ENCODE peak calls at places on chromosomes 13 and 19, in five cellular contexts. One of them, this sample, is unnamed.
A peak's percentile ranks its signal among the peaks of the same experiment; 100 is the strongest.

GRCh38 chr13:60765700-60766411 is 368.8 kb downstream of the TDRD3 start:
- DNase-seq in PC-9: no peak
- DNase-seq in AML-193: no peak
- DNase-seq in Kasumi-1: no peak
- DNase-seq in dorsolateral prefrontal cortex: no peak
- DNase-seq in this sample: peak; percentile 22

GRCh38 chr19:2926341-2927031 is 18.3 kb downstream of the ZNF77 start:
- DNase-seq in dorsolateral prefrontal cortex: no peak
- DNase-seq in AML-193: no peak
- DNase-seq in Kasumi-1: no peak
- DNase-seq in PC-9: no peak
- DNase-seq in this sample: peak; percentile 14

GRCh38 chr13:114107686-114108081 is 24.7 kb downstream of the RASA3 start:
- DNase-seq in Kasumi-1: no peak
- DNase-seq in AML-193: no peak
- DNase-seq in dorsolateral prefrontal cortex: no peak
- DNase-seq in PC-9: no peak
- DNase-seq in this sample: no peak

GRCh38 chr19:17332677-17333581 is 1.7 kb downstream of the ANO8 start:
- DNase-seq in Kasumi-1: no peak
- DNase-seq in dorsolateral prefrontal cortex: peak; percentile 66
- DNase-seq in AML-193: no peak
- DNase-seq in PC-9: peak; percentile 88
- DNase-seq in this sample: no peak

GRCh38 chr19:10290439-10290875 is 705 bp downstream of the ICAM5 start:
- DNase-seq in Kasumi-1: peak; percentile 46
- DNase-seq in AML-193: no peak
- DNase-seq in PC-9: no peak
- DNase-seq in dorsolateral prefrontal cortex: no peak
- DNase-seq in this sample: no peak

GRCh38 chr13:46637213-46637612 is 84.2 kb downstream of the LRCH1 start:
- DNase-seq in Kasumi-1: no peak
- DNase-seq in dorsolateral prefrontal cortex: no peak
- DNase-seq in AML-193: no peak
- DNase-seq in PC-9: no peak
- DNase-seq in this sample: no peak

GRCh38 chr19:14198384-14199376 is 7.3 kb downstream of the ADGRL1 start:
- DNase-seq in AML-193: peak; percentile 37
- DNase-seq in Kasumi-1: peak; percentile 29
- DNase-seq in dorsolateral prefrontal cortex: no peak
- DNase-seq in PC-9: no peak
- DNase-seq in this sample: no peak

GRCh38 chr13:45119469-45119989 is 781 bp upstream of the GTF2F2 start:
- DNase-seq in AML-193: peak; percentile 58
- DNase-seq in Kasumi-1: peak; percentile 78
- DNase-seq in PC-9: no peak
- DNase-seq in dorsolateral prefrontal cortex: peak; percentile 23
- DNase-seq in this sample: no peak

GRCh38 chr13:44758595-44759221 is 182.6 kb upstream of the TSC22D1 start:
- DNase-seq in PC-9: peak; percentile 91
- DNase-seq in Kasumi-1: no peak
- DNase-seq in dorsolateral prefrontal cortex: peak; percentile 12
- DNase-seq in AML-193: no peak
- DNase-seq in this sample: peak; percentile 84

GRCh38 chr19:18649371-18650047 is 12.7 kb downstream of the KLHL26 start:
- DNase-seq in PC-9: no peak
- DNase-seq in dorsolateral prefrontal cortex: peak; percentile 58
- DNase-seq in AML-193: no peak
- DNase-seq in Kasumi-1: peak; percentile 63
- DNase-seq in this sample: no peak

GRCh38 chr13:59931621-59932020 is 232.1 kb downstream of the DIAPH3 start:
- DNase-seq in Kasumi-1: no peak
- DNase-seq in AML-193: no peak
- DNase-seq in dorsolateral prefrontal cortex: no peak
- DNase-seq in PC-9: no peak
- DNase-seq in this sample: no peak

GRCh38 chr19:13056052-13056660 is 46.5 kb downstream of the LYL1 start:
- DNase-seq in PC-9: no peak
- DNase-seq in Kasumi-1: no peak
- DNase-seq in dorsolateral prefrontal cortex: no peak
- DNase-seq in AML-193: no peak
- DNase-seq in this sample: no peak

GRCh38 chr13:31207630-31208549 is 8.1 kb downstream of the B3GLCT start:
- DNase-seq in Kasumi-1: peak; percentile 17
- DNase-seq in dorsolateral prefrontal cortex: peak; percentile 57
- DNase-seq in PC-9: no peak
- DNase-seq in AML-193: no peak
- DNase-seq in this sample: no peak

GRCh38 chr13:24670927-24671326 is 9.3 kb upstream of the ATP12A start:
- DNase-seq in AML-193: peak; percentile 9
- DNase-seq in PC-9: no peak
- DNase-seq in Kasumi-1: peak; percentile 41
- DNase-seq in dorsolateral prefrontal cortex: no peak
- DNase-seq in this sample: peak; percentile 62

GRCh38 chr19:610801-611505 is 21.3 kb downstream of the HCN2 start:
- DNase-seq in Kasumi-1: peak; percentile 85
- DNase-seq in PC-9: no peak
- DNase-seq in AML-193: no peak
- DNase-seq in dorsolateral prefrontal cortex: no peak
- DNase-seq in this sample: no peak

GRCh38 chr13:44516771-44517170 is 59.4 kb downstream of the TSC22D1 start:
- DNase-seq in AML-193: no peak
- DNase-seq in Kasumi-1: no peak
- DNase-seq in dorsolateral prefrontal cortex: no peak
- DNase-seq in PC-9: no peak
- DNase-seq in this sample: no peak

GRCh38 chr13:79451500-79451962 is 29.4 kb upstream of the NDFIP2 start:
- DNase-seq in dorsolateral prefrontal cortex: peak; percentile 15
- DNase-seq in PC-9: no peak
- DNase-seq in AML-193: peak; percentile 97
- DNase-seq in Kasumi-1: peak; percentile 87
- DNase-seq in this sample: peak; percentile 77

GRCh38 chr19:920051-920857 is 3.1 kb downstream of the KISS1R start:
- DNase-seq in Kasumi-1: peak; percentile 56
- DNase-seq in AML-193: peak; percentile 35
- DNase-seq in dorsolateral prefrontal cortex: no peak
- DNase-seq in PC-9: no peak
- DNase-seq in this sample: peak; percentile 51

GRCh38 chr19:3642987-3643386 is 16.4 kb upstream of the CACTIN start:
- DNase-seq in dorsolateral prefrontal cortex: no peak
- DNase-seq in AML-193: no peak
- DNase-seq in Kasumi-1: no peak
- DNase-seq in PC-9: no peak
- DNase-seq in this sample: no peak

GRCh38 chr13:43223206-43223605 is 199.8 kb downstream of the DNAJC15 start:
- DNase-seq in Kasumi-1: no peak
- DNase-seq in dorsolateral prefrontal cortex: no peak
- DNase-seq in PC-9: no peak
- DNase-seq in AML-193: no peak
- DNase-seq in this sample: no peak

GRCh38 chr19:10876459-10877240 is 5.3 kb downstream of the CARM1 start:
- DNase-seq in dorsolateral prefrontal cortex: peak; percentile 36
- DNase-seq in AML-193: no peak
- DNase-seq in PC-9: no peak
- DNase-seq in Kasumi-1: no peak
- DNase-seq in this sample: no peak

GRCh38 chr13:107119989-107120881 is 552.3 kb upstream of the ARGLU1 start:
- DNase-seq in AML-193: no peak
- DNase-seq in Kasumi-1: no peak
- DNase-seq in dorsolateral prefrontal cortex: no peak
- DNase-seq in PC-9: no peak
- DNase-seq in this sample: no peak

GRCh38 chr19:1470864-1471513 is 8.0 kb downstream of the C19orf25 start:
- DNase-seq in PC-9: no peak
- DNase-seq in AML-193: no peak
- DNase-seq in Kasumi-1: no peak
- DNase-seq in dorsolateral prefrontal cortex: no peak
- DNase-seq in this sample: no peak

GRCh38 chr13:50390503-50391248 is 375.4 kb downstream of the KCNRG start:
- DNase-seq in AML-193: no peak
- DNase-seq in Kasumi-1: no peak
- DNase-seq in PC-9: no peak
- DNase-seq in dorsolateral prefrontal cortex: no peak
- DNase-seq in this sample: no peak

GRCh38 chr19:7795555-7796161 is 32.6 kb downstream of the CLEC4M start:
- DNase-seq in PC-9: no peak
- DNase-seq in dorsolateral prefrontal cortex: no peak
- DNase-seq in Kasumi-1: no peak
- DNase-seq in AML-193: no peak
- DNase-seq in this sample: no peak

This sample was measured in trophoblast cell.